ENCODE peak calls at places on chromosomes 3 and 15, in ten cellular contexts. One of them, this sample, is unnamed.

GRCh38 chr15:59360896-59361295 is 11.8 kb downstream of the MYO1E start:
- DNase-seq in heart left ventricle: no peak
- DNase-seq in uterus: no peak
- DNase-seq in Peyer's patch: no peak
- DNase-seq in ovary: no peak
- DNase-seq in prostate gland: no peak
- DNase-seq in endothelial cell of umbilical vein: no peak
- DNase-seq in stomach: no peak
- DNase-seq in esophagus muscularis mucosa: no peak
- DNase-seq in IMR-90: no peak
- DNase-seq in this sample: no peak

GRCh38 chr3:31908391-31909097 is 72.5 kb downstream of the OSBPL10 start:
- DNase-seq in stomach: no peak
- DNase-seq in endothelial cell of umbilical vein: peak; percentile 74
- DNase-seq in esophagus muscularis mucosa: no peak
- DNase-seq in prostate gland: no peak
- DNase-seq in ovary: no peak
- DNase-seq in IMR-90: peak; percentile 14
- DNase-seq in Peyer's patch: no peak
- DNase-seq in heart left ventricle: peak; percentile 8
- DNase-seq in uterus: no peak
- DNase-seq in this sample: no peak

GRCh38 chr3:24394754-24395153 is 99.9 kb downstream of the THRB start:
- DNase-seq in ovary: no peak
- DNase-seq in uterus: no peak
- DNase-seq in prostate gland: no peak
- DNase-seq in Peyer's patch: no peak
- DNase-seq in stomach: no peak
- DNase-seq in IMR-90: no peak
- DNase-seq in endothelial cell of umbilical vein: no peak
- DNase-seq in esophagus muscularis mucosa: no peak
- DNase-seq in heart left ventricle: no peak
- DNase-seq in this sample: no peak

GRCh38 chr3:38649500-38650247 is at the start of gene SCN5A:
- DNase-seq in heart left ventricle: peak; percentile 57
- DNase-seq in stomach: peak; percentile 50
- DNase-seq in IMR-90: no peak
- DNase-seq in Peyer's patch: peak; percentile 74
- DNase-seq in ovary: peak; percentile 71
- DNase-seq in uterus: no peak
- DNase-seq in esophagus muscularis mucosa: peak; percentile 86
- DNase-seq in prostate gland: peak; percentile 32
- DNase-seq in endothelial cell of umbilical vein: peak; percentile 38
- DNase-seq in this sample: no peak

GRCh38 chr3:97692831-97693230 is 71.7 kb upstream of the ARL6 start:
- DNase-seq in stomach: no peak
- DNase-seq in heart left ventricle: no peak
- DNase-seq in prostate gland: no peak
- DNase-seq in Peyer's patch: no peak
- DNase-seq in ovary: no peak
- DNase-seq in uterus: no peak
- DNase-seq in endothelial cell of umbilical vein: no peak
- DNase-seq in IMR-90: no peak
- DNase-seq in esophagus muscularis mucosa: no peak
- DNase-seq in this sample: no peak

GRCh38 chr15:43046484-43046883 is 59.4 kb downstream of the UBR1 start:
- DNase-seq in heart left ventricle: no peak
- DNase-seq in uterus: no peak
- DNase-seq in Peyer's patch: no peak
- DNase-seq in esophagus muscularis mucosa: no peak
- DNase-seq in endothelial cell of umbilical vein: no peak
- DNase-seq in stomach: no peak
- DNase-seq in IMR-90: no peak
- DNase-seq in prostate gland: no peak
- DNase-seq in ovary: no peak
- DNase-seq in this sample: no peak

GRCh38 chr3:64898941-64899340 is 211.1 kb upstream of the ADAMTS9 start:
- DNase-seq in Peyer's patch: no peak
- DNase-seq in esophagus muscularis mucosa: no peak
- DNase-seq in endothelial cell of umbilical vein: no peak
- DNase-seq in IMR-90: peak; percentile 41
- DNase-seq in prostate gland: no peak
- DNase-seq in ovary: no peak
- DNase-seq in uterus: no peak
- DNase-seq in heart left ventricle: no peak
- DNase-seq in stomach: no peak
- DNase-seq in this sample: no peak

GRCh38 chr3:10283638-10284037 is 9.1 kb downstream of the GHRL start:
- DNase-seq in Peyer's patch: no peak
- DNase-seq in endothelial cell of umbilical vein: no peak
- DNase-seq in stomach: peak; percentile 90
- DNase-seq in uterus: no peak
- DNase-seq in esophagus muscularis mucosa: no peak
- DNase-seq in ovary: no peak
- DNase-seq in IMR-90: no peak
- DNase-seq in prostate gland: peak; percentile 86
- DNase-seq in heart left ventricle: peak; percentile 30
- DNase-seq in this sample: no peak

GRCh38 chr3:65828706-65829105 is 210.0 kb downstream of the MAGI1 start:
- DNase-seq in prostate gland: no peak
- DNase-seq in heart left ventricle: peak; percentile 15
- DNase-seq in uterus: no peak
- DNase-seq in Peyer's patch: no peak
- DNase-seq in ovary: no peak
- DNase-seq in stomach: no peak
- DNase-seq in endothelial cell of umbilical vein: no peak
- DNase-seq in IMR-90: peak; percentile 31
- DNase-seq in esophagus muscularis mucosa: no peak
- DNase-seq in this sample: no peak

GRCh38 chr3:151047636-151048035 is 37.8 kb upstream of the MED12L start:
- DNase-seq in IMR-90: peak; percentile 9
- DNase-seq in ovary: no peak
- DNase-seq in uterus: no peak
- DNase-seq in esophagus muscularis mucosa: no peak
- DNase-seq in prostate gland: no peak
- DNase-seq in heart left ventricle: no peak
- DNase-seq in endothelial cell of umbilical vein: no peak
- DNase-seq in stomach: no peak
- DNase-seq in Peyer's patch: no peak
- DNase-seq in this sample: no peak

GRCh38 chr3:149936812-149937230 is 33.9 kb downstream of the PFN2 start:
- DNase-seq in esophagus muscularis mucosa: no peak
- DNase-seq in endothelial cell of umbilical vein: peak; percentile 70
- DNase-seq in stomach: peak; percentile 52
- DNase-seq in heart left ventricle: peak; percentile 33
- DNase-seq in Peyer's patch: no peak
- DNase-seq in IMR-90: peak; percentile 62
- DNase-seq in prostate gland: no peak
- DNase-seq in ovary: no peak
- DNase-seq in uterus: peak; percentile 19
- DNase-seq in this sample: peak; percentile 19

GRCh38 chr15:66115568-66116206 is 137.9 kb downstream of the MEGF11 start:
- DNase-seq in esophagus muscularis mucosa: no peak
- DNase-seq in Peyer's patch: no peak
- DNase-seq in stomach: no peak
- DNase-seq in ovary: no peak
- DNase-seq in endothelial cell of umbilical vein: no peak
- DNase-seq in prostate gland: no peak
- DNase-seq in heart left ventricle: no peak
- DNase-seq in uterus: no peak
- DNase-seq in IMR-90: no peak
- DNase-seq in this sample: no peak

GRCh38 chr3:58333206-58334012 is 717 bp downstream of the PXK start:
- DNase-seq in Peyer's patch: peak; percentile 57
- DNase-seq in ovary: peak; percentile 51
- DNase-seq in heart left ventricle: peak; percentile 19
- DNase-seq in IMR-90: no peak
- DNase-seq in prostate gland: peak; percentile 11
- DNase-seq in esophagus muscularis mucosa: no peak
- DNase-seq in stomach: peak; percentile 29
- DNase-seq in uterus: peak; percentile 29
- DNase-seq in endothelial cell of umbilical vein: peak; percentile 46
- DNase-seq in this sample: no peak

GRCh38 chr15:99613887-99614642 is 48.3 kb downstream of the MEF2A start:
- DNase-seq in esophagus muscularis mucosa: no peak
- DNase-seq in heart left ventricle: no peak
- DNase-seq in uterus: peak; percentile 39
- DNase-seq in IMR-90: peak; percentile 62
- DNase-seq in Peyer's patch: no peak
- DNase-seq in prostate gland: no peak
- DNase-seq in stomach: no peak
- DNase-seq in ovary: peak; percentile 31
- DNase-seq in endothelial cell of umbilical vein: no peak
- DNase-seq in this sample: no peak

GRCh38 chr15:34107315-34107714 is 5.4 kb downstream of the PGBD4 start:
- DNase-seq in stomach: no peak
- DNase-seq in ovary: no peak
- DNase-seq in IMR-90: no peak
- DNase-seq in prostate gland: no peak
- DNase-seq in uterus: no peak
- DNase-seq in endothelial cell of umbilical vein: no peak
- DNase-seq in Peyer's patch: no peak
- DNase-seq in esophagus muscularis mucosa: no peak
- DNase-seq in heart left ventricle: no peak
- DNase-seq in this sample: no peak

GRCh38 chr3:52532517-52532837 is 1.2 kb downstream of the NT5DC2 start:
- DNase-seq in esophagus muscularis mucosa: no peak
- DNase-seq in stomach: peak; percentile 41
- DNase-seq in ovary: peak; percentile 55
- DNase-seq in Peyer's patch: no peak
- DNase-seq in IMR-90: peak; percentile 62
- DNase-seq in heart left ventricle: peak; percentile 41
- DNase-seq in uterus: peak; percentile 50
- DNase-seq in endothelial cell of umbilical vein: peak; percentile 81
- DNase-seq in prostate gland: no peak
- DNase-seq in this sample: no peak

GRCh38 chr3:154181127-154181691 is 60.0 kb downstream of the ARHGEF26 start:
- DNase-seq in stomach: no peak
- DNase-seq in ovary: no peak
- DNase-seq in Peyer's patch: no peak
- DNase-seq in prostate gland: peak; percentile 33
- DNase-seq in IMR-90: no peak
- DNase-seq in heart left ventricle: no peak
- DNase-seq in uterus: no peak
- DNase-seq in endothelial cell of umbilical vein: no peak
- DNase-seq in esophagus muscularis mucosa: no peak
- DNase-seq in this sample: no peak

GRCh38 chr3:109930592-109930991 is 593.2 kb upstream of the DPPA4 start:
- DNase-seq in uterus: no peak
- DNase-seq in IMR-90: no peak
- DNase-seq in ovary: no peak
- DNase-seq in esophagus muscularis mucosa: no peak
- DNase-seq in Peyer's patch: no peak
- DNase-seq in endothelial cell of umbilical vein: no peak
- DNase-seq in stomach: no peak
- DNase-seq in prostate gland: no peak
- DNase-seq in heart left ventricle: no peak
- DNase-seq in this sample: no peak

GRCh38 chr15:89812847-89813320 is 1.8 kb downstream of the ANPEP start:
- DNase-seq in IMR-90: no peak
- DNase-seq in stomach: no peak
- DNase-seq in ovary: no peak
- DNase-seq in uterus: no peak
- DNase-seq in Peyer's patch: peak; percentile 51
- DNase-seq in endothelial cell of umbilical vein: no peak
- DNase-seq in heart left ventricle: no peak
- DNase-seq in prostate gland: no peak
- DNase-seq in esophagus muscularis mucosa: no peak
- DNase-seq in this sample: no peak
- H3K4me3 ChIP-seq in IMR-90: no peak overlapping the region
- H3K4me3 ChIP-seq in stomach: no peak overlapping the region
- H3K4me3 ChIP-seq in ovary: no peak overlapping the region
- H3K4me3 ChIP-seq in uterus: no peak overlapping the region
- H3K4me3 ChIP-seq in Peyer's patch: no peak overlapping the region
- H3K4me3 ChIP-seq in endothelial cell of umbilical vein: no peak overlapping the region
- H3K4me3 ChIP-seq in heart left ventricle: no peak overlapping the region
- H3K4me3 ChIP-seq in prostate gland: peak overlapping the region; percentile 67
- H3K4me3 ChIP-seq in esophagus muscularis mucosa: peak overlapping the region; percentile 56
- H3K4me3 ChIP-seq in this sample: no peak overlapping the region

DNA sequence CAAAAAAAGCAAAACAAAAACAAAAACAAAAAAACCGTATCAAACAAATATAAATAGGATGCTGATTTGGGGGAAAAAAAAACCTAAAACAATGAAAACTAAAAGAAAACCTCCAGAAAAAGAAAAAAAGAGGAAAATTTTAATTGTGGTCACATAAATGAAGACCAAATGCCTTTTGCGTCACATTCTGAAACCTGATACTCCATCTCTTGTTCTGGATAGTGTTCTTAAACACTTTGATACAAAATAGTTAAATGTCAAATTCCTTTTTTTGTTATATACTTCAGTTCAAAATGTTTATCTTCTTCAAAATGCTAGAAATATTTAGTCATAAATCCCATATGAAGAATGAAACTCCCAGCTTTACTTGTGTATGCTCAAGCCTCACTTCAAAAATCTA is 31.0 kb downstream of the COPS2 start:
- DNase-seq in esophagus muscularis mucosa: no peak
- DNase-seq in Peyer's patch: no peak
- DNase-seq in stomach: no peak
- DNase-seq in ovary: no peak
- DNase-seq in prostate gland: no peak
- DNase-seq in IMR-90: peak; percentile 27
- DNase-seq in uterus: no peak
- DNase-seq in heart left ventricle: no peak
- DNase-seq in endothelial cell of umbilical vein: no peak
- DNase-seq in this sample: no peak
- TF ChIP-seq POLR2A in esophagus muscularis mucosa: no peak
- TF ChIP-seq POLR2A in Peyer's patch: no peak
- TF ChIP-seq POLR2A in stomach: no peak
- TF ChIP-seq POLR2A in ovary: no peak
- TF ChIP-seq POLR2A in prostate gland: no peak
- TF ChIP-seq POLR2A in IMR-90: no peak
- TF ChIP-seq POLR2A in uterus: no peak
- TF ChIP-seq POLR2A in heart left ventricle: no peak
- TF ChIP-seq POLR2A in endothelial cell of umbilical vein: no peak
- TF ChIP-seq POLR2A in this sample: no peak

DNA sequence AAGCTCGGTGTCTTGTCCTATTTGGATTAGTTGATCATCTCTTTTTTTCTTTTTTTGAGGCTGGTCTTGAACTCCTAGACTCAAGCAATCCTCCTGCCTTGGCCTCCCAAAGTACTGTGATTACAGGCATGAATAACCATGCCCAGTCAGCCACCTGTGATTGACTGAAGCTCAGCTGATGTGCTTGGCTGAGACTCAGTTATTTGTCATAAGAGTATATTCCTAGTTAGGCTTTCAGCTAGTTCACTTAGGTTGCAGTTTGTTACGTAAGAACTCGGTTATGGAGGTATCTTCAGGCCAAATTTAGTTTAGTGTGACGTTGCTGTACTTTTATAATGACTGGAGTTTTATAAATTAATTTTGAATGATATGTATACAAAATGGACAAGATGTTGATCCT is 365.0 kb downstream of the SV2B start:
- DNase-seq in esophagus muscularis mucosa: no peak
- DNase-seq in heart left ventricle: no peak
- DNase-seq in uterus: no peak
- DNase-seq in Peyer's patch: no peak
- DNase-seq in stomach: no peak
- DNase-seq in ovary: no peak
- DNase-seq in prostate gland: no peak
- DNase-seq in IMR-90: no peak
- DNase-seq in endothelial cell of umbilical vein: no peak
- DNase-seq in this sample: no peak
- H3K27ac ChIP-seq in esophagus muscularis mucosa: no peak overlapping the region
- H3K27ac ChIP-seq in heart left ventricle: no peak overlapping the region
- H3K27ac ChIP-seq in uterus: no peak overlapping the region
- H3K27ac ChIP-seq in Peyer's patch: no peak overlapping the region
- H3K27ac ChIP-seq in stomach: no peak overlapping the region
- H3K27ac ChIP-seq in ovary: no peak overlapping the region
- H3K27ac ChIP-seq in prostate gland: no peak overlapping the region
- H3K27ac ChIP-seq in IMR-90: no peak overlapping the region
- H3K27ac ChIP-seq in endothelial cell of umbilical vein: no peak overlapping the region
- H3K27ac ChIP-seq in this sample: no peak overlapping the region

GRCh38 chr3:49199900-49200281 is 28.5 kb downstream of the KLHDC8B start:
- DNase-seq in prostate gland: no peak
- DNase-seq in esophagus muscularis mucosa: no peak
- DNase-seq in Peyer's patch: no peak
- DNase-seq in IMR-90: no peak
- DNase-seq in ovary: peak; percentile 46
- DNase-seq in uterus: no peak
- DNase-seq in endothelial cell of umbilical vein: no peak
- DNase-seq in heart left ventricle: no peak
- DNase-seq in stomach: no peak
- DNase-seq in this sample: no peak
- H3K4me3 ChIP-seq in prostate gland: no peak overlapping the region
- H3K4me3 ChIP-seq in esophagus muscularis mucosa: peak overlapping the region; percentile 72
- H3K4me3 ChIP-seq in Peyer's patch: peak overlapping the region; percentile 6
- H3K4me3 ChIP-seq in IMR-90: no peak overlapping the region
- H3K4me3 ChIP-seq in ovary: peak overlapping the region; percentile 46
- H3K4me3 ChIP-seq in uterus: peak overlapping the region; percentile 53
- H3K4me3 ChIP-seq in endothelial cell of umbilical vein: peak overlapping the region; percentile 30
- H3K4me3 ChIP-seq in heart left ventricle: no peak overlapping the region
- H3K4me3 ChIP-seq in stomach: peak overlapping the region; percentile 48
- H3K4me3 ChIP-seq in this sample: peak overlapping the region; percentile 30

This sample was measured in tibial nerve.